ENCODE peak calls at places on chromosomes 5 and 9, in five cellular contexts. S is neuronal stem cell, B is H1, A is IMR-90, T is mesenchymal stem cell. C is an unnamed sample.

GRCh38 chr9:86940774-86941173 is 6.5 kb downstream of the GAS1 start:
- DNase-seq in A (no peak), S (no peak), T (no peak), B (no peak), C (no peak)

GRCh38 chr9:82410306-82410705 is 421.7 kb downstream of the SPATA31D1 start:
- DNase-seq in A (peak; percentile 75), B (no peak), T (peak; percentile 26), S (no peak), C (no peak)

GRCh38 chr5:81748556-81748955 is 2.3 kb downstream of the SSBP2 start:
- DNase-seq in B (no peak), T (no peak), S (no peak), A (no peak), C (no peak)

GRCh38 chr9:107712390-107712789 is 222.8 kb upstream of the KLF4 start:
- DNase-seq in T (peak; percentile 52), B (no peak), A (peak; percentile 76), S (no peak), C (no peak)

GRCh38 chr9:128685636-128686489 is 3.2 kb upstream of the SET start:
- DNase-seq in S (no peak), A (no peak), T (peak; percentile 79), B (no peak), C (no peak)

GRCh38 chr5:159175547-159175946 is 33.8 kb downstream of the RNF145 start:
- DNase-seq in T (peak; percentile 33), A (peak; percentile 55), B (no peak), S (no peak), C (no peak)

GRCh38 chr9:93118863-93119702 is 15.0 kb downstream of the NINJ1 start:
- DNase-seq in A (no peak), S (no peak), B (no peak), T (no peak), C (no peak)

GRCh38 chr9:72538926-72539702 is 17.7 kb downstream of the TMC1 start:
- DNase-seq in T (no peak), A (no peak), B (no peak), S (no peak), C (no peak)

GRCh38 chr5:173554038-173554955 is 62.2 kb downstream of the BOD1 start:
- DNase-seq in S (no peak), B (no peak), T (no peak), A (no peak), C (no peak)

GRCh38 chr9:14307989-14308750 is 5.8 kb downstream of the NFIB start:
- DNase-seq in T (no peak), A (no peak), B (no peak), S (no peak), C (no peak)

GRCh38 chr9:111360881-111361280 is 30.9 kb upstream of the OR2K2 start:
- DNase-seq in S (no peak), A (no peak), T (no peak), B (no peak), C (no peak)

GRCh38 chr5:10460252-10460906 is 18.7 kb downstream of the ROPN1L start:
- DNase-seq in A (no peak), S (no peak), B (no peak), T (no peak), C (no peak)

GRCh38 chr5:125696762-125697161 is 726.4 kb upstream of the GRAMD2B start:
- DNase-seq in A (peak; percentile 87), B (no peak), T (peak; percentile 45), S (no peak), C (no peak)

GRCh38 chr5:168317521-168318147 is 26.2 kb downstream of the WWC1 start:
- DNase-seq in S (no peak), A (peak; percentile 100), T (peak; percentile 91), B (no peak), C (no peak)

GRCh38 chr9:16417749-16418148 is 452.7 kb downstream of the BNC2 start:
- DNase-seq in B (no peak), T (peak; percentile 76), A (peak; percentile 45), S (no peak), C (no peak)

GRCh38 chr5:171697591-171698102 is 88.0 kb upstream of the SMIM23 start:
- DNase-seq in T (no peak), B (no peak), S (no peak), A (no peak), C (no peak)

GRCh38 chr5:36570268-36570667 is 36.1 kb upstream of the SLC1A3 start:
- DNase-seq in A (peak; percentile 20), S (no peak), B (no peak), T (no peak), C (no peak)

GRCh38 chr5:8719797-8720196 is 826.1 kb downstream of the SEMA5A start:
- DNase-seq in T (no peak), A (no peak), S (no peak), B (no peak), C (no peak)

GRCh38 chr9:12056874-12057273 is 636.3 kb upstream of the TYRP1 start:
- DNase-seq in T (no peak), S (no peak), A (no peak), B (no peak), C (no peak)

GRCh38 chr9:106846847-106847246 is 16.1 kb upstream of the ZNF462 start:
- DNase-seq in B (no peak), A (peak; percentile 34), T (no peak), S (no peak), C (no peak)

GRCh38 chr5:73867344-73868335 is 241.6 kb downstream of the ARHGEF28 start:
- DNase-seq in A (peak; percentile 68), S (no peak), B (no peak), T (peak; percentile 67), C (no peak)

GRCh38 chr9:133256057-133256461 is 18.9 kb downstream of the ABO start:
- DNase-seq in B (no peak), A (no peak), S (no peak), T (no peak), C (no peak)

GRCh38 chr5:159851053-159851452 is 65.2 kb upstream of the ADRA1B start:
- DNase-seq in T (no peak), B (no peak), S (no peak), A (peak; percentile 17), C (no peak)

GRCh38 chr9:15999422-16000339 is 446.8 kb downstream of the CCDC171 start:
- DNase-seq in A (peak; percentile 97), B (no peak), T (peak; percentile 94), S (no peak), C (no peak)

GRCh38 chr9:135524130-135524861 is 3.1 kb downstream of the LCN1 start:
- DNase-seq in T (peak; percentile 60), A (no peak), B (peak; percentile 45), S (no peak), C (no peak)

GRCh38 chr9:5263568-5264218 is 32.5 kb downstream of the INSL4 start:
- DNase-seq in T (no peak), S (no peak), B (no peak), A (no peak), C (no peak)

GRCh38 chr5:17890501-17890900 is 256.2 kb downstream of the TAF11L14 start:
- DNase-seq in S (no peak), B (no peak), A (no peak), T (no peak), C (no peak)

GRCh38 chr9:88814521-88815101 is 176.7 kb upstream of the S1PR3 start:
- DNase-seq in T (peak; percentile 44), A (peak; percentile 68), S (no peak), B (peak; percentile 19), C (no peak)

GRCh38 chr5:107551088-107551487 is 119.6 kb downstream of the EFNA5 start:
- DNase-seq in T (no peak), S (no peak), A (no peak), B (no peak), C (no peak)

GRCh38 chr5:107930092-107930491 is 259.4 kb upstream of the EFNA5 start:
- DNase-seq in S (no peak), A (peak; percentile 28), T (no peak), B (no peak), C (no peak)

GRCh38 chr9:95862343-95862742 is 13.1 kb upstream of the ERCC6L2 start:
- DNase-seq in B (no peak), A (no peak), S (no peak), T (no peak), C (no peak)

DNA sequence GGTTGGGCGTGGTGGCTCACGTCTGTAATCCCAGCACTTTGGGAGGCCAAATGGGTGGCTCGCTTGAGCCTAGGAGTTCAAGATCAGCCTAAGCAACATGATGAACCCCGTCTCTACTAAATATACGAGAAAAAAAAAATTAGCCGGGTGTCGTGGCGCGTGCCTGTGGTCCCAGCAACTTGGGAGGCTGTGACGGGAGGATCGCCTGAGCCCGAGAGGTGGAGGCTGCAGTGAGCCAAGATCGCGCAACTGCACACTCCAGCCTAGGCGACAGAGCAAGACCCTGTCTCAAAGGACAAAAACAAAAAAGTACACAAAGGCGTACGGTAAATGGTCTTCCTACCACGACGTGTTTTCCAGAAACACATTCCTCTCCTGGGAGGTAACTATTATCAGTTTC is 538 bp upstream of the BDP1 start:
- DNase-seq in T (no peak), S (no peak), B (no peak), A (no peak), C (no peak)
- H3K14ac ChIP-seq in T (no peak overlapping the region), S (no peak overlapping the region), B (no peak overlapping the region), A (no peak overlapping the region), C (peak overlapping the region; percentile 50)

GRCh38 chr5:76326559-76327351 is 76.3 kb upstream of the IQGAP2 start:
- DNase-seq in B (peak; percentile 62), T (peak; percentile 18), S (peak; percentile 49), A (no peak), C (peak; percentile 63)
- H2BK15ac ChIP-seq in B (peak overlapping the region; percentile 25), T (peak overlapping the region; percentile 39), S (no peak overlapping the region), A (no peak overlapping the region), C (no peak overlapping the region)

GRCh38 chr5:95709967-95710650 is 21.0 kb upstream of the RHOBTB3 start:
- DNase-seq in A (no peak), S (no peak), T (peak; percentile 60), B (peak; percentile 63), C (peak; percentile 80)
- H4K8ac ChIP-seq in A (no peak overlapping the region), S (no peak overlapping the region), T (peak overlapping the region; percentile 16), B (no peak overlapping the region), C (no peak overlapping the region)

DNA sequence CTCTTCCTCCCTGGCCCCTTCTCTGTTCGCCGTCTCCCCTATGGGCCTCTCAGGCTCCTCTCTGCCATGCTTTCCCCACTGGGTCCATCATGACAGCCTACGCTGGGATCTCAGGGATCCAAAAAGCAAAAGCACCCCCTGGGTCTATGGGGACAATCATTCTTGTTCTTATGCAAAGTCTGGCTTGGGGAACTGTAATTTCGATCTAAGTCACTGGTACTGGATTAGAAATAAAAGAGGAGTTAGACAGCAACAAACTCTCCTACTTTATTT is 86.6 kb downstream of the SLC38A9 start:
- DNase-seq in S (no peak), B (no peak), A (no peak), T (no peak), C (peak; percentile 48)
- H3K14ac ChIP-seq in S (no peak overlapping the region), B (no peak overlapping the region), A (no peak overlapping the region), T (no peak overlapping the region), C (no peak overlapping the region)

C was measured in H9.